ENCODE peak calls at places on chromosome X, in five cellular contexts. X is omental fat pad, H is foreskin fibroblast, S is sigmoid colon, C is mammary epithelial cell. T is an unnamed sample.

GRCh38 chrX:147737690-147738089 is 174.0 kb upstream of the FMR1 start:
- DNase-seq in H (no peak), S (no peak), X (no peak), C (no peak), T (no peak)

GRCh38 chrX:135304741-135305140 is 4.5 kb upstream of the ETDC start:
- DNase-seq in C (no peak), H (no peak), X (no peak), S (no peak), T (no peak)

GRCh38 chrX:38837389-38837788 is 36.1 kb downstream of the MID1IP1 start:
- DNase-seq in X (no peak), C (no peak), H (no peak), S (no peak), T (no peak)

GRCh38 chrX:13250831-13251612 is 68.8 kb downstream of the ATXN3L start:
- DNase-seq in H (peak), C (no peak), S (peak), X (no peak), T (no peak)

GRCh38 chrX:11954196-11954595 is 184.1 kb upstream of the FRMPD4 start:
- DNase-seq in S (no peak), X (no peak), C (no peak), H (no peak), T (no peak)

GRCh38 chrX:18971506-18971905 is 12.4 kb downstream of the PHKA2 start:
- DNase-seq in X (no peak), C (no peak), H (no peak), S (no peak), T (no peak)

GRCh38 chrX:129958814-129959492 is 23.5 kb upstream of the BCORL1 start:
- DNase-seq in C (no peak), S (no peak), X (no peak), H (no peak), T (no peak)

GRCh38 chrX:10677490-10677889 is 57.1 kb upstream of the MID1 start:
- DNase-seq in H (no peak), S (peak), X (no peak), C (no peak), T (no peak)

GRCh38 chrX:76922100-76922499 is 494.6 kb downstream of the MAGEE1 start:
- DNase-seq in X (no peak), S (no peak), H (no peak), C (no peak), T (no peak)

GRCh38 chrX:97639526-97639925 is 755.8 kb downstream of the RPA4 start:
- DNase-seq in X (no peak), S (no peak), C (no peak), H (no peak), T (no peak)

GRCh38 chrX:42803320-42803719 is 25.4 kb upstream of the PPP1R2C start:
- DNase-seq in X (no peak), C (peak), H (peak), S (no peak), T (no peak)

GRCh38 chrX:74343970-74344622 is 40.1 kb downstream of the ZCCHC13 start:
- DNase-seq in X (peak), C (peak), S (no peak), H (peak), T (no peak)

GRCh38 chrX:133325422-133325821 is 89.9 kb downstream of the GPC4 start:
- DNase-seq in C (no peak), S (no peak), H (no peak), X (no peak), T (no peak)

GRCh38 chrX:119989905-119990408 is 46.4 kb upstream of the NKAP start:
- DNase-seq in S (no peak), C (no peak), X (no peak), H (no peak), T (no peak)

GRCh38 chrX:68146054-68146453 is 287.2 kb downstream of the OPHN1 start:
- DNase-seq in S (no peak), H (no peak), C (peak), X (no peak), T (no peak)

GRCh38 chrX:155751131-155751530 is 130.0 kb upstream of the VAMP7 start:
- DNase-seq in H (no peak), X (no peak), C (no peak), S (no peak), T (no peak)

GRCh38 chrX:21744721-21745120 is 13.2 kb downstream of the SMPX start:
- DNase-seq in S (no peak), X (no peak), C (no peak), H (no peak), T (no peak)

GRCh38 chrX:39836802-39837420 is 260.8 kb downstream of the BCOR start:
- DNase-seq in C (no peak), S (no peak), X (no peak), H (no peak), T (no peak)

GRCh38 chrX:56729152-56729557 is at the start of gene NBDY:
- DNase-seq in H (peak), C (peak), X (peak), S (no peak), T (no peak)

GRCh38 chrX:153803211-153804099 is 9.0 kb downstream of the SSR4 start:
- DNase-seq in H (no peak), C (no peak), S (peak), X (no peak), T (no peak)

T was measured in vagina.